ENCODE peak calls at places on chromosomes 4 and X, in nine cellular contexts. One of them, this sample, is unnamed.
A peak's percentile ranks its signal among the peaks of the same experiment; 100 is the strongest.

GRCh38 chr4:25065451-25065850 is 34.7 kb upstream of the LGI2 start:
- DNase-seq in heart left ventricle: no peak
- DNase-seq in ovary: no peak
- DNase-seq in right lobe of liver: no peak
- DNase-seq in erythroblast: no peak
- DNase-seq in esophagus squamous epithelium: no peak
- DNase-seq in transverse colon: no peak
- DNase-seq in upper lobe of left lung: no peak
- DNase-seq in suprapubic skin: no peak
- DNase-seq in this sample: no peak

GRCh38 chrX:1323315-1323714 is 13.3 kb upstream of the IL3RA start:
- DNase-seq in heart left ventricle: peak; percentile 36
- DNase-seq in transverse colon: peak; percentile 63
- DNase-seq in right lobe of liver: peak; percentile 64
- DNase-seq in erythroblast: peak; percentile 41
- DNase-seq in upper lobe of left lung: peak; percentile 66
- DNase-seq in suprapubic skin: no peak
- DNase-seq in ovary: no peak
- DNase-seq in esophagus squamous epithelium: no peak
- DNase-seq in this sample: peak; percentile 32

GRCh38 chrX:123859409-123859827 is 435 bp upstream of the XIAP start:
- DNase-seq in transverse colon: peak; percentile 79
- DNase-seq in suprapubic skin: no peak
- DNase-seq in ovary: peak; percentile 79
- DNase-seq in heart left ventricle: no peak
- DNase-seq in upper lobe of left lung: peak; percentile 68
- DNase-seq in esophagus squamous epithelium: no peak
- DNase-seq in right lobe of liver: peak; percentile 76
- DNase-seq in erythroblast: no peak
- DNase-seq in this sample: peak; percentile 76

GRCh38 chr4:55159851-55160250 is 34.5 kb upstream of the KDR start:
- DNase-seq in right lobe of liver: no peak
- DNase-seq in upper lobe of left lung: no peak
- DNase-seq in esophagus squamous epithelium: no peak
- DNase-seq in suprapubic skin: no peak
- DNase-seq in ovary: no peak
- DNase-seq in erythroblast: no peak
- DNase-seq in heart left ventricle: no peak
- DNase-seq in transverse colon: no peak
- DNase-seq in this sample: no peak

GRCh38 chrX:133794151-133794550 is 191.2 kb downstream of the GPC3 start:
- DNase-seq in transverse colon: no peak
- DNase-seq in right lobe of liver: no peak
- DNase-seq in esophagus squamous epithelium: no peak
- DNase-seq in ovary: no peak
- DNase-seq in heart left ventricle: no peak
- DNase-seq in upper lobe of left lung: no peak
- DNase-seq in erythroblast: no peak
- DNase-seq in suprapubic skin: no peak
- DNase-seq in this sample: no peak

GRCh38 chr4:12633058-12633651 is 851.0 kb downstream of the RAB28 start:
- DNase-seq in ovary: peak; percentile 80
- DNase-seq in suprapubic skin: peak; percentile 81
- DNase-seq in upper lobe of left lung: peak; percentile 68
- DNase-seq in erythroblast: peak; percentile 59
- DNase-seq in transverse colon: peak; percentile 85
- DNase-seq in heart left ventricle: peak; percentile 62
- DNase-seq in right lobe of liver: peak; percentile 79
- DNase-seq in esophagus squamous epithelium: no peak
- DNase-seq in this sample: peak; percentile 74

GRCh38 chr4:161522031-161522430 is 641.8 kb downstream of the FSTL5 start:
- DNase-seq in ovary: no peak
- DNase-seq in transverse colon: no peak
- DNase-seq in right lobe of liver: no peak
- DNase-seq in esophagus squamous epithelium: no peak
- DNase-seq in upper lobe of left lung: no peak
- DNase-seq in heart left ventricle: no peak
- DNase-seq in suprapubic skin: no peak
- DNase-seq in erythroblast: no peak
- DNase-seq in this sample: no peak

GRCh38 chr4:13844740-13845139 is 217.2 kb upstream of the BOD1L1 start:
- DNase-seq in upper lobe of left lung: no peak
- DNase-seq in transverse colon: no peak
- DNase-seq in right lobe of liver: no peak
- DNase-seq in esophagus squamous epithelium: no peak
- DNase-seq in ovary: no peak
- DNase-seq in erythroblast: no peak
- DNase-seq in heart left ventricle: no peak
- DNase-seq in suprapubic skin: no peak
- DNase-seq in this sample: no peak

GRCh38 chr4:8747467-8747841 is 124.2 kb downstream of the HMX1 start:
- DNase-seq in suprapubic skin: peak; percentile 50
- DNase-seq in heart left ventricle: peak; percentile 2
- DNase-seq in transverse colon: no peak
- DNase-seq in upper lobe of left lung: no peak
- DNase-seq in esophagus squamous epithelium: no peak
- DNase-seq in right lobe of liver: no peak
- DNase-seq in ovary: no peak
- DNase-seq in erythroblast: no peak
- DNase-seq in this sample: no peak

GRCh38 chr4:112222219-112222955 is 9.2 kb upstream of the AP1AR start:
- DNase-seq in erythroblast: no peak
- DNase-seq in esophagus squamous epithelium: no peak
- DNase-seq in heart left ventricle: no peak
- DNase-seq in right lobe of liver: no peak
- DNase-seq in ovary: no peak
- DNase-seq in suprapubic skin: no peak
- DNase-seq in upper lobe of left lung: no peak
- DNase-seq in transverse colon: no peak
- DNase-seq in this sample: no peak

GRCh38 chrX:71365876-71366673 is at the start of gene TAF1:
- DNase-seq in suprapubic skin: peak; percentile 95
- DNase-seq in right lobe of liver: peak; percentile 94
- DNase-seq in ovary: peak; percentile 94
- DNase-seq in heart left ventricle: peak; percentile 93
- DNase-seq in erythroblast: peak; percentile 98
- DNase-seq in upper lobe of left lung: peak; percentile 95
- DNase-seq in esophagus squamous epithelium: peak; percentile 60
- DNase-seq in transverse colon: peak; percentile 95
- DNase-seq in this sample: peak; percentile 94

GRCh38 chrX:138191998-138192397 is 519.5 kb downstream of the FGF13 start:
- DNase-seq in transverse colon: no peak
- DNase-seq in suprapubic skin: no peak
- DNase-seq in ovary: no peak
- DNase-seq in right lobe of liver: no peak
- DNase-seq in upper lobe of left lung: no peak
- DNase-seq in heart left ventricle: no peak
- DNase-seq in esophagus squamous epithelium: no peak
- DNase-seq in erythroblast: peak; percentile 0
- DNase-seq in this sample: no peak

GRCh38 chr4:185212566-185212965 is 3.2 kb downstream of the SNX25 start:
- DNase-seq in erythroblast: no peak
- DNase-seq in transverse colon: no peak
- DNase-seq in esophagus squamous epithelium: no peak
- DNase-seq in suprapubic skin: no peak
- DNase-seq in right lobe of liver: no peak
- DNase-seq in heart left ventricle: no peak
- DNase-seq in upper lobe of left lung: no peak
- DNase-seq in ovary: no peak
- DNase-seq in this sample: no peak

GRCh38 chr4:185211641-185212040 is 2.2 kb downstream of the SNX25 start:
- DNase-seq in ovary: no peak
- DNase-seq in heart left ventricle: no peak
- DNase-seq in suprapubic skin: no peak
- DNase-seq in transverse colon: no peak
- DNase-seq in esophagus squamous epithelium: no peak
- DNase-seq in right lobe of liver: no peak
- DNase-seq in erythroblast: no peak
- DNase-seq in upper lobe of left lung: no peak
- DNase-seq in this sample: no peak

GRCh38 chr4:185213341-185213740 is 3.9 kb downstream of the SNX25 start:
- DNase-seq in esophagus squamous epithelium: no peak
- DNase-seq in right lobe of liver: no peak
- DNase-seq in erythroblast: no peak
- DNase-seq in heart left ventricle: no peak
- DNase-seq in upper lobe of left lung: no peak
- DNase-seq in suprapubic skin: no peak
- DNase-seq in transverse colon: no peak
- DNase-seq in ovary: no peak
- DNase-seq in this sample: no peak

GRCh38 chr4:185215261-185215660 is 5.9 kb downstream of the SNX25 start:
- DNase-seq in right lobe of liver: no peak
- DNase-seq in esophagus squamous epithelium: no peak
- DNase-seq in suprapubic skin: no peak
- DNase-seq in transverse colon: no peak
- DNase-seq in erythroblast: no peak
- DNase-seq in ovary: no peak
- DNase-seq in upper lobe of left lung: no peak
- DNase-seq in heart left ventricle: no peak
- DNase-seq in this sample: no peak

DNA sequence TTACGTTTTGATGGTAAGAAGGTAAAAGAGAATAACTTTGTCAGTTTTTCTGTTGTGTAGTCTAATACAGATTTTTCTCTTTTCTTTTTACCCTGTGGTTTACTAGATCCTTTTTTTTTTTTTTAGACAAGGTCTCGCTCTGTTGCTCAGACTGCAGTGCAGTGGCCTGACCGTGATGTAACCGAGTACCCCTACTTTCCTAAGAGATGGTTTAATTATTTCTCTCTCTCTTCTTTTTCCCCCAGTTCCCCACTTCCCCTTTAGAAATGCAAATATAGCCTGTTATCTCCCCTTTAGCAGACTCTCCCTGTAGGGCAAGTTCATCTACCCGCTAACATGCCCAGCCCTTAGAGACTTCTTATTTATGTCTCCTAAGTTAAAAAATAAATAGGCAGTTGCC is 4.4 kb downstream of the SNX25 start:
- DNase-seq in suprapubic skin: no peak
- DNase-seq in heart left ventricle: no peak
- DNase-seq in erythroblast: peak; percentile 40
- DNase-seq in upper lobe of left lung: no peak
- DNase-seq in ovary: no peak
- DNase-seq in transverse colon: no peak
- DNase-seq in right lobe of liver: no peak
- DNase-seq in esophagus squamous epithelium: no peak
- DNase-seq in this sample: no peak
- TF ChIP-seq POLR2A in suprapubic skin: no peak
- TF ChIP-seq POLR2A in heart left ventricle: no peak
- TF ChIP-seq POLR2A in erythroblast: no peak
- TF ChIP-seq POLR2A in upper lobe of left lung: no peak
- TF ChIP-seq POLR2A in ovary: no peak
- TF ChIP-seq POLR2A in transverse colon: no peak
- TF ChIP-seq POLR2A in right lobe of liver: no peak
- TF ChIP-seq POLR2A in esophagus squamous epithelium: no peak
- TF ChIP-seq POLR2A in this sample: no peak

DNA sequence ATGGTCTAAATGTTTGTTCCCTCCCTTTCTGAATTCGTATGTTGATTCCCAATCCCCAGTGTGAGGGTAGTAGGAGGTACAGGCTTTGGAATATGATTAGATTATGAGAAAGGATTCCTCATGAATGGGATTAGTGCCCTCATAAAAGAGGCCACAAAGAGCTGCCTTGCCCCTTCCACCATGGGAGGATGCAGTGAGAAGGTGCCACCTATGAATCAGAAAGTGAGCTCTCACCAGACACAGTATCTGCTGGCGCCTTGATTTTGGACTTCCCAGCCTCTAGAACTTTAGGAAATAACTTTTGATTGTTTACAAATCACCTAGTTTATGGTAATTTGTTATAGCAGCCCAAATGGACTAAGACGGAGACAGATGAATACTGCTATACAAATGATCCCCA is 3.6 kb downstream of the ATP10D start:
- DNase-seq in heart left ventricle: no peak
- DNase-seq in erythroblast: no peak
- DNase-seq in ovary: no peak
- DNase-seq in suprapubic skin: no peak
- DNase-seq in transverse colon: no peak
- DNase-seq in right lobe of liver: no peak
- DNase-seq in esophagus squamous epithelium: no peak
- DNase-seq in upper lobe of left lung: no peak
- DNase-seq in this sample: no peak
- TF ChIP-seq POLR2A in heart left ventricle: no peak
- TF ChIP-seq POLR2A in erythroblast: no peak
- TF ChIP-seq POLR2A in ovary: no peak
- TF ChIP-seq POLR2A in suprapubic skin: no peak
- TF ChIP-seq POLR2A in transverse colon: no peak
- TF ChIP-seq POLR2A in right lobe of liver: no peak
- TF ChIP-seq POLR2A in esophagus squamous epithelium: no peak
- TF ChIP-seq POLR2A in upper lobe of left lung: no peak
- TF ChIP-seq POLR2A in this sample: no peak

GRCh38 chrX:68433155-68433980 is at the start of gene OPHN1:
- DNase-seq in ovary: peak; percentile 74
- DNase-seq in erythroblast: peak; percentile 44
- DNase-seq in right lobe of liver: peak; percentile 63
- DNase-seq in transverse colon: peak; percentile 83
- DNase-seq in heart left ventricle: peak; percentile 78
- DNase-seq in upper lobe of left lung: peak; percentile 83
- DNase-seq in esophagus squamous epithelium: no peak
- DNase-seq in suprapubic skin: peak; percentile 84
- DNase-seq in this sample: peak; percentile 82
- TF ChIP-seq POLR2A in ovary: no peak
- TF ChIP-seq POLR2A in erythroblast: no peak
- TF ChIP-seq POLR2A in right lobe of liver: no peak
- TF ChIP-seq POLR2A in transverse colon: peak; percentile 48
- TF ChIP-seq POLR2A in heart left ventricle: no peak
- TF ChIP-seq POLR2A in upper lobe of left lung: peak; percentile 62
- TF ChIP-seq POLR2A in esophagus squamous epithelium: no peak
- TF ChIP-seq POLR2A in suprapubic skin: no peak
- TF ChIP-seq POLR2A in this sample: no peak

GRCh38 chr4:10438924-10439323 is 18.3 kb downstream of the ZNF518B start:
- DNase-seq in erythroblast: no peak
- DNase-seq in ovary: no peak
- DNase-seq in esophagus squamous epithelium: no peak
- DNase-seq in upper lobe of left lung: no peak
- DNase-seq in right lobe of liver: no peak
- DNase-seq in suprapubic skin: no peak
- DNase-seq in heart left ventricle: no peak
- DNase-seq in transverse colon: no peak
- DNase-seq in this sample: no peak

GRCh38 chr4:10442976-10443375 is 14.2 kb downstream of the ZNF518B start:
- DNase-seq in esophagus squamous epithelium: no peak
- DNase-seq in right lobe of liver: no peak
- DNase-seq in ovary: no peak
- DNase-seq in heart left ventricle: no peak
- DNase-seq in erythroblast: no peak
- DNase-seq in suprapubic skin: no peak
- DNase-seq in upper lobe of left lung: no peak
- DNase-seq in transverse colon: no peak
- DNase-seq in this sample: no peak

GRCh38 chr4:10437735-10438134 is 19.5 kb downstream of the ZNF518B start:
- DNase-seq in suprapubic skin: no peak
- DNase-seq in right lobe of liver: no peak
- DNase-seq in erythroblast: no peak
- DNase-seq in heart left ventricle: no peak
- DNase-seq in upper lobe of left lung: no peak
- DNase-seq in esophagus squamous epithelium: no peak
- DNase-seq in ovary: no peak
- DNase-seq in transverse colon: no peak
- DNase-seq in this sample: no peak

DNA sequence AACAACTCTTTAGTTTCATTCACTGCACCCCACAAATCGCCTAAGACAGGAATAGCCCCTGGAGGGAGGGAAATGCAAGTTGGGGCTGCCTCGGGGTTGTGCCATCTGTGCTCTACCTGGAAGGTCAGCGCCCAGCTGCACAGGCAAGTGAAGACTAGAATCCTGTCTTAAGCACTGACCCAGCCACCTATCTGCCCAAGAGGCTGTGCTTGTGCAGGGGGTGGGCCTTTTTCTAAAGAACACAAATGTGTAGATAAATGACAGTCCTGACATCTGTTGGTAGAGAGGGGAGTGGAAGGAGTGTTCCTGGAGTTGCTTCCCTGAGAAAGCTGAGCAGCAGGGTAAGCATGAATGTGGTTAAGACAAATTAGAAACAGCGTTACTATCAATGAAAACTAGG is 15.7 kb downstream of the ZNF518B start:
- DNase-seq in esophagus squamous epithelium: no peak
- DNase-seq in upper lobe of left lung: no peak
- DNase-seq in transverse colon: no peak
- DNase-seq in erythroblast: no peak
- DNase-seq in ovary: no peak
- DNase-seq in right lobe of liver: no peak
- DNase-seq in suprapubic skin: no peak
- DNase-seq in heart left ventricle: no peak
- DNase-seq in this sample: no peak
- TF ChIP-seq POLR2A in esophagus squamous epithelium: no peak
- TF ChIP-seq POLR2A in upper lobe of left lung: no peak
- TF ChIP-seq POLR2A in transverse colon: no peak
- TF ChIP-seq POLR2A in erythroblast: no peak
- TF ChIP-seq POLR2A in ovary: no peak
- TF ChIP-seq POLR2A in right lobe of liver: no peak
- TF ChIP-seq POLR2A in suprapubic skin: no peak
- TF ChIP-seq POLR2A in heart left ventricle: no peak
- TF ChIP-seq POLR2A in this sample: no peak

This sample was measured in stomach.